ENCODE peak calls at places on chromosome 21, in seven cellular contexts. One of them, this sample, is unnamed.

GRCh38 chr21:26982767-26983166 is 15.9 kb upstream of the ADAMTS5 start:
- DNase-seq in AG04450: no peak
- DNase-seq in left ventricle myocardium inferior: no peak
- DNase-seq in cardiac fibroblast: peak
- DNase-seq in pancreas: peak
- DNase-seq in cardiac muscle cell: no peak
- DNase-seq in fibroblast of the aortic adventitia: peak
- DNase-seq in this sample: no peak

GRCh38 chr21:43312751-43313169 is 114.2 kb downstream of the SIK1 start:
- DNase-seq in cardiac muscle cell: no peak
- DNase-seq in AG04450: no peak
- DNase-seq in cardiac fibroblast: no peak
- DNase-seq in left ventricle myocardium inferior: no peak
- DNase-seq in fibroblast of the aortic adventitia: no peak
- DNase-seq in pancreas: no peak
- DNase-seq in this sample: no peak

GRCh38 chr21:22631066-22631465 is 1632.9 kb downstream of the NCAM2 start:
- DNase-seq in left ventricle myocardium inferior: no peak
- DNase-seq in pancreas: no peak
- DNase-seq in cardiac muscle cell: no peak
- DNase-seq in AG04450: no peak
- DNase-seq in fibroblast of the aortic adventitia: no peak
- DNase-seq in cardiac fibroblast: no peak
- DNase-seq in this sample: no peak

GRCh38 chr21:34722684-34723300 is 54.0 kb downstream of the CLIC6 start:
- DNase-seq in cardiac fibroblast: no peak
- DNase-seq in pancreas: no peak
- DNase-seq in cardiac muscle cell: no peak
- DNase-seq in AG04450: no peak
- DNase-seq in fibroblast of the aortic adventitia: no peak
- DNase-seq in left ventricle myocardium inferior: no peak
- DNase-seq in this sample: no peak

GRCh38 chr21:29034678-29035077 is 10.2 kb downstream of the USP16 start:
- DNase-seq in fibroblast of the aortic adventitia: no peak
- DNase-seq in pancreas: no peak
- DNase-seq in left ventricle myocardium inferior: no peak
- DNase-seq in cardiac fibroblast: no peak
- DNase-seq in cardiac muscle cell: no peak
- DNase-seq in AG04450: no peak
- DNase-seq in this sample: no peak

GRCh38 chr21:15066231-15066577 is 1.4 kb upstream of the NRIP1 start:
- DNase-seq in cardiac muscle cell: no peak
- DNase-seq in cardiac fibroblast: peak
- DNase-seq in pancreas: no peak
- DNase-seq in fibroblast of the aortic adventitia: peak
- DNase-seq in left ventricle myocardium inferior: no peak
- DNase-seq in AG04450: no peak
- DNase-seq in this sample: no peak

GRCh38 chr21:37615962-37616361 is 249.4 kb downstream of the DYRK1A start:
- DNase-seq in left ventricle myocardium inferior: no peak
- DNase-seq in AG04450: no peak
- DNase-seq in fibroblast of the aortic adventitia: no peak
- DNase-seq in cardiac fibroblast: no peak
- DNase-seq in pancreas: no peak
- DNase-seq in cardiac muscle cell: no peak
- DNase-seq in this sample: no peak

GRCh38 chr21:36589352-36589971 is 109.5 kb upstream of the SIM2 start:
- DNase-seq in cardiac muscle cell: no peak
- DNase-seq in left ventricle myocardium inferior: no peak
- DNase-seq in pancreas: peak
- DNase-seq in cardiac fibroblast: peak
- DNase-seq in AG04450: no peak
- DNase-seq in fibroblast of the aortic adventitia: peak
- DNase-seq in this sample: no peak

GRCh38 chr21:35583566-35584216 is 476.6 kb downstream of the SETD4 start:
- DNase-seq in cardiac fibroblast: no peak
- DNase-seq in cardiac muscle cell: no peak
- DNase-seq in left ventricle myocardium inferior: no peak
- DNase-seq in pancreas: no peak
- DNase-seq in fibroblast of the aortic adventitia: no peak
- DNase-seq in AG04450: no peak
- DNase-seq in this sample: no peak

GRCh38 chr21:25496825-25497482 is 110.3 kb downstream of the MRPL39 start:
- DNase-seq in fibroblast of the aortic adventitia: peak
- DNase-seq in cardiac muscle cell: no peak
- DNase-seq in cardiac fibroblast: peak
- DNase-seq in left ventricle myocardium inferior: no peak
- DNase-seq in pancreas: no peak
- DNase-seq in AG04450: peak
- DNase-seq in this sample: no peak

GRCh38 chr21:29678616-29679015 is 261.2 kb downstream of the GRIK1 start:
- DNase-seq in cardiac fibroblast: peak
- DNase-seq in AG04450: no peak
- DNase-seq in fibroblast of the aortic adventitia: peak
- DNase-seq in pancreas: no peak
- DNase-seq in cardiac muscle cell: no peak
- DNase-seq in left ventricle myocardium inferior: no peak
- DNase-seq in this sample: no peak

GRCh38 chr21:43191971-43192370 is 23.2 kb downstream of the CRYAA start:
- DNase-seq in pancreas: peak
- DNase-seq in AG04450: no peak
- DNase-seq in fibroblast of the aortic adventitia: no peak
- DNase-seq in cardiac muscle cell: no peak
- DNase-seq in cardiac fibroblast: no peak
- DNase-seq in left ventricle myocardium inferior: no peak
- DNase-seq in this sample: no peak

GRCh38 chr21:26473471-26473870 is 99.6 kb downstream of the CYYR1 start:
- DNase-seq in cardiac muscle cell: no peak
- DNase-seq in AG04450: no peak
- DNase-seq in fibroblast of the aortic adventitia: no peak
- DNase-seq in pancreas: no peak
- DNase-seq in cardiac fibroblast: no peak
- DNase-seq in left ventricle myocardium inferior: no peak
- DNase-seq in this sample: no peak

GRCh38 chr21:31922881-31923280 is 50.1 kb downstream of the HUNK start:
- DNase-seq in pancreas: no peak
- DNase-seq in cardiac fibroblast: no peak
- DNase-seq in left ventricle myocardium inferior: no peak
- DNase-seq in fibroblast of the aortic adventitia: no peak
- DNase-seq in AG04450: no peak
- DNase-seq in cardiac muscle cell: no peak
- DNase-seq in this sample: no peak

GRCh38 chr21:32256873-32257620 is 21.8 kb downstream of the MIS18A start:
- DNase-seq in fibroblast of the aortic adventitia: peak
- DNase-seq in cardiac fibroblast: peak
- DNase-seq in left ventricle myocardium inferior: peak
- DNase-seq in pancreas: peak
- DNase-seq in cardiac muscle cell: peak
- DNase-seq in AG04450: peak
- DNase-seq in this sample: peak

GRCh38 chr21:16176570-16176969 is 446.8 kb downstream of the USP25 start:
- DNase-seq in left ventricle myocardium inferior: no peak
- DNase-seq in pancreas: no peak
- DNase-seq in fibroblast of the aortic adventitia: peak
- DNase-seq in cardiac muscle cell: no peak
- DNase-seq in AG04450: no peak
- DNase-seq in cardiac fibroblast: peak
- DNase-seq in this sample: no peak

GRCh38 chr21:33259428-33259827 is 6.7 kb upstream of the IL10RB start:
- DNase-seq in AG04450: no peak
- DNase-seq in cardiac muscle cell: no peak
- DNase-seq in pancreas: no peak
- DNase-seq in fibroblast of the aortic adventitia: no peak
- DNase-seq in cardiac fibroblast: no peak
- DNase-seq in left ventricle myocardium inferior: no peak
- DNase-seq in this sample: no peak

GRCh38 chr21:46624050-46624449 is 11.4 kb upstream of the PRMT2 start:
- DNase-seq in cardiac muscle cell: no peak
- DNase-seq in AG04450: no peak
- DNase-seq in cardiac fibroblast: no peak
- DNase-seq in fibroblast of the aortic adventitia: no peak
- DNase-seq in pancreas: no peak
- DNase-seq in left ventricle myocardium inferior: no peak
- DNase-seq in this sample: no peak

GRCh38 chr21:38993561-38993960 is 187.8 kb downstream of the ETS2 start:
- DNase-seq in fibroblast of the aortic adventitia: peak
- DNase-seq in pancreas: peak
- DNase-seq in cardiac fibroblast: peak
- DNase-seq in left ventricle myocardium inferior: no peak
- DNase-seq in AG04450: peak
- DNase-seq in cardiac muscle cell: peak
- DNase-seq in this sample: peak

GRCh38 chr21:17651526-17651925 is 38.8 kb upstream of the BTG3 start:
- DNase-seq in cardiac muscle cell: no peak
- DNase-seq in pancreas: no peak
- DNase-seq in fibroblast of the aortic adventitia: no peak
- DNase-seq in cardiac fibroblast: no peak
- DNase-seq in left ventricle myocardium inferior: no peak
- DNase-seq in AG04450: no peak
- DNase-seq in this sample: no peak

GRCh38 chr21:34520769-34521508 is 8.9 kb upstream of the KCNE1 start:
- DNase-seq in left ventricle myocardium inferior: peak
- DNase-seq in pancreas: no peak
- DNase-seq in cardiac muscle cell: no peak
- DNase-seq in cardiac fibroblast: no peak
- DNase-seq in AG04450: no peak
- DNase-seq in fibroblast of the aortic adventitia: no peak
- DNase-seq in this sample: no peak

GRCh38 chr21:36747114-36747814 is 48.3 kb downstream of the SIM2 start:
- DNase-seq in pancreas: no peak
- DNase-seq in fibroblast of the aortic adventitia: no peak
- DNase-seq in AG04450: no peak
- DNase-seq in left ventricle myocardium inferior: peak
- DNase-seq in cardiac fibroblast: no peak
- DNase-seq in cardiac muscle cell: peak
- DNase-seq in this sample: no peak

GRCh38 chr21:42674351-42674940 is 21.0 kb downstream of the PDE9A start:
- DNase-seq in cardiac muscle cell: peak
- DNase-seq in pancreas: no peak
- DNase-seq in left ventricle myocardium inferior: peak
- DNase-seq in fibroblast of the aortic adventitia: no peak
- DNase-seq in cardiac fibroblast: peak
- DNase-seq in AG04450: no peak
- DNase-seq in this sample: no peak

GRCh38 chr21:23887709-23888303 is 1719.5 kb downstream of the MRPL39 start:
- DNase-seq in fibroblast of the aortic adventitia: no peak
- DNase-seq in cardiac fibroblast: no peak
- DNase-seq in pancreas: no peak
- DNase-seq in left ventricle myocardium inferior: no peak
- DNase-seq in AG04450: no peak
- DNase-seq in cardiac muscle cell: no peak
- DNase-seq in this sample: no peak

GRCh38 chr21:25878334-25878733 is 143.6 kb downstream of the GABPA start:
- DNase-seq in cardiac fibroblast: peak
- DNase-seq in left ventricle myocardium inferior: no peak
- DNase-seq in pancreas: no peak
- DNase-seq in AG04450: no peak
- DNase-seq in fibroblast of the aortic adventitia: no peak
- DNase-seq in cardiac muscle cell: no peak
- DNase-seq in this sample: no peak

GRCh38 chr21:19510653-19511052 is 1107.1 kb upstream of the TMPRSS15 start:
- DNase-seq in pancreas: no peak
- DNase-seq in left ventricle myocardium inferior: no peak
- DNase-seq in cardiac fibroblast: no peak
- DNase-seq in AG04450: no peak
- DNase-seq in fibroblast of the aortic adventitia: no peak
- DNase-seq in cardiac muscle cell: no peak
- DNase-seq in this sample: no peak
- TF ChIP-seq CTCF in pancreas: no peak
- TF ChIP-seq CTCF in left ventricle myocardium inferior: no peak
- TF ChIP-seq CTCF in cardiac fibroblast: no peak
- TF ChIP-seq CTCF in AG04450: no peak
- TF ChIP-seq CTCF in fibroblast of the aortic adventitia: no peak
- TF ChIP-seq CTCF in cardiac muscle cell: no peak
- TF ChIP-seq CTCF in this sample: no peak

GRCh38 chr21:44455524-44456206 is 355 bp downstream of the LRRC3 start:
- DNase-seq in AG04450: no peak
- DNase-seq in cardiac muscle cell: peak
- DNase-seq in cardiac fibroblast: peak
- DNase-seq in left ventricle myocardium inferior: peak
- DNase-seq in fibroblast of the aortic adventitia: peak
- DNase-seq in pancreas: peak
- DNase-seq in this sample: no peak

GRCh38 chr21:44454747-44455523 is at the start of gene LRRC3:
- DNase-seq in AG04450: no peak
- DNase-seq in left ventricle myocardium inferior: peak
- DNase-seq in cardiac muscle cell: peak
- DNase-seq in cardiac fibroblast: peak
- DNase-seq in pancreas: peak
- DNase-seq in fibroblast of the aortic adventitia: peak
- DNase-seq in this sample: no peak

GRCh38 chr21:44456915-44457736 is 1.8 kb downstream of the LRRC3 start:
- DNase-seq in pancreas: no peak
- DNase-seq in AG04450: no peak
- DNase-seq in fibroblast of the aortic adventitia: no peak
- DNase-seq in cardiac fibroblast: no peak
- DNase-seq in cardiac muscle cell: no peak
- DNase-seq in left ventricle myocardium inferior: no peak
- DNase-seq in this sample: no peak

GRCh38 chr21:44454058-44454457 is 1.3 kb upstream of the LRRC3 start:
- DNase-seq in AG04450: no peak
- DNase-seq in pancreas: no peak
- DNase-seq in cardiac muscle cell: no peak
- DNase-seq in fibroblast of the aortic adventitia: no peak
- DNase-seq in cardiac fibroblast: no peak
- DNase-seq in left ventricle myocardium inferior: no peak
- DNase-seq in this sample: no peak

GRCh38 chr21:44456207-44456914 is 1.1 kb downstream of the LRRC3 start:
- DNase-seq in fibroblast of the aortic adventitia: no peak
- DNase-seq in cardiac muscle cell: no peak
- DNase-seq in cardiac fibroblast: no peak
- DNase-seq in pancreas: no peak
- DNase-seq in left ventricle myocardium inferior: no peak
- DNase-seq in AG04450: no peak
- DNase-seq in this sample: no peak
- H3K4me3 ChIP-seq in fibroblast of the aortic adventitia: peak
- H3K4me3 ChIP-seq in cardiac muscle cell: peak
- H3K4me3 ChIP-seq in cardiac fibroblast: peak
- H3K4me3 ChIP-seq in pancreas: peak
- H3K4me3 ChIP-seq in left ventricle myocardium inferior: peak
- H3K4me3 ChIP-seq in AG04450: no peak
- H3K4me3 ChIP-seq in this sample: no peak

GRCh38 chr21:44966135-44967081 is 26.6 kb downstream of the SLX9 start:
- DNase-seq in left ventricle myocardium inferior: peak
- DNase-seq in cardiac fibroblast: no peak
- DNase-seq in AG04450: no peak
- DNase-seq in pancreas: no peak
- DNase-seq in fibroblast of the aortic adventitia: peak
- DNase-seq in cardiac muscle cell: no peak
- DNase-seq in this sample: no peak
- TF ChIP-seq CTCF in left ventricle myocardium inferior: no peak
- TF ChIP-seq CTCF in cardiac fibroblast: no peak
- TF ChIP-seq CTCF in AG04450: no peak
- TF ChIP-seq CTCF in pancreas: no peak
- TF ChIP-seq CTCF in fibroblast of the aortic adventitia: no peak
- TF ChIP-seq CTCF in cardiac muscle cell: no peak
- TF ChIP-seq CTCF in this sample: no peak

DNA sequence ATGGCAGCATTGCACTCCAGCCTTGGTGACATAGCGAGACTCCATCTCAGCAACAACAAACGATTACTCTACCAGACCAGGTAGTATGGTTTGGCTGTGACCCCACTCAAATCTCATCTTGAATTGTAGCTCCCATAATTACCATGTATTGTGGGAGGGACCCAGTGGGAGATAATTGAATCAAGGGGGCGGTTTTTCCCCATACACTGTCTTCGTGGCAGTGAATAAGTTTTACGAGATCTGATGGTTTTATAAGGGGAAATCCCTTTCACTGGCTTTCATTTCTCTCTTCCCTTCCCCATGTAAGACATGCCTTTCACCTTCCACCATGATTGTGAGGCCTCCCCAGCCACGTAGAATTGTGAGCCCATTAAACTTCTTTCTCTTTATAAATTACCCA is 66.0 kb downstream of the BACE2 start:
- DNase-seq in AG04450: no peak
- DNase-seq in left ventricle myocardium inferior: no peak
- DNase-seq in cardiac muscle cell: no peak
- DNase-seq in cardiac fibroblast: no peak
- DNase-seq in pancreas: no peak
- DNase-seq in fibroblast of the aortic adventitia: no peak
- DNase-seq in this sample: no peak
- H3K4me3 ChIP-seq in AG04450: no peak
- H3K4me3 ChIP-seq in left ventricle myocardium inferior: no peak
- H3K4me3 ChIP-seq in cardiac muscle cell: no peak
- H3K4me3 ChIP-seq in cardiac fibroblast: no peak
- H3K4me3 ChIP-seq in pancreas: no peak
- H3K4me3 ChIP-seq in fibroblast of the aortic adventitia: no peak
- H3K4me3 ChIP-seq in this sample: no peak

This sample was measured in AG09309.